ENCODE peak calls at places on chromosomes 12 and 14, in four cellular contexts. H, F, B and O are unnamed samples.

GRCh38 chr12:131415781-131416180 is 295.1 kb upstream of the SFSWAP start:
- DNase-seq in B (no peak), H (no peak), F (no peak), O (no peak)

GRCh38 chr14:101845896-101846295 is 84.4 kb downstream of the PPP2R5C start:
- DNase-seq in H (no peak), B (no peak), F (no peak), O (no peak)

GRCh38 chr12:104055686-104056388 is 5.8 kb upstream of the GLT8D2 start:
- DNase-seq in F (peak), H (peak), B (no peak), O (no peak)

GRCh38 chr12:105393586-105393985 is 63.1 kb downstream of the C12orf75 start:
- DNase-seq in H (no peak), F (no peak), B (no peak), O (no peak)

GRCh38 chr14:90785474-90785873 is 30.8 kb downstream of the TTC7B start:
- DNase-seq in F (no peak), H (no peak), B (no peak), O (peak)

GRCh38 chr12:104718581-104718980 is 239.5 kb downstream of the SLC41A2 start:
- DNase-seq in F (no peak), H (peak), B (no peak), O (no peak)

GRCh38 chr12:57940052-57940914 is 1.1 kb upstream of the ATP23 start:
- DNase-seq in B (no peak), H (no peak), F (no peak), O (no peak)

GRCh38 chr12:19130224-19131019 is 889 bp downstream of the PLEKHA5 start:
- DNase-seq in H (peak), B (peak), F (no peak), O (peak)

GRCh38 chr12:13000935-13001724 is 1.1 kb upstream of the HEBP1 start:
- DNase-seq in B (peak), F (no peak), H (peak), O (peak)

GRCh38 chr12:14995583-14996425 is 23.0 kb downstream of the PDE6H start:
- DNase-seq in H (peak), F (peak), B (no peak), O (no peak)

GRCh38 chr12:50659690-50660424 is 104.0 kb upstream of the ATF1 start:
- DNase-seq in B (no peak), H (no peak), F (no peak), O (no peak)

GRCh38 chr12:95173392-95174251 is 43.6 kb downstream of the FGD6 start:
- DNase-seq in B (no peak), F (no peak), H (peak), O (peak)

GRCh38 chr12:12624479-12625120 is 12.9 kb downstream of the CREBL2 start:
- DNase-seq in H (no peak), F (no peak), B (no peak), O (no peak)

GRCh38 chr12:62466596-62467411 is at the start of gene MON2:
- DNase-seq in H (peak), F (peak), B (peak), O (peak)

GRCh38 chr12:104747956-104748355 is 210.1 kb downstream of the SLC41A2 start:
- DNase-seq in B (no peak), F (no peak), H (no peak), O (no peak)

GRCh38 chr14:51860836-51861583 is 598 bp downstream of the GNG2 start:
- DNase-seq in H (peak), F (no peak), B (no peak), O (no peak)

GRCh38 chr14:73426877-73427276 is 31.5 kb downstream of the NUMB start:
- DNase-seq in H (no peak), B (no peak), F (no peak), O (no peak)

GRCh38 chr12:103801709-103802585 is 39.1 kb downstream of the NT5DC3 start:
- DNase-seq in B (no peak), F (no peak), H (no peak), O (no peak)

GRCh38 chr12:49296836-49297694 is 2.1 kb downstream of the PRPH start:
- DNase-seq in F (no peak), B (no peak), H (peak), O (no peak)

GRCh38 chr14:95157987-95158712 is 821 bp upstream of the DICER1 start:
- DNase-seq in H (no peak), F (no peak), B (no peak), O (no peak)

GRCh38 chr12:48119834-48120195 is 651 bp downstream of the PFKM start:
- DNase-seq in H (no peak), B (no peak), F (no peak), O (no peak)

GRCh38 chr12:98828802-98829600 is 183.9 kb downstream of the APAF1 start:
- DNase-seq in F (no peak), H (no peak), B (no peak), O (no peak)

GRCh38 chr14:38210587-38211257 is 3.0 kb downstream of the SSTR1 start:
- DNase-seq in H (no peak), F (no peak), B (no peak), O (peak)

GRCh38 chr14:32934891-32935633 is 3.6 kb upstream of the NPAS3 start:
- DNase-seq in F (no peak), B (no peak), H (peak), O (no peak)

GRCh38 chr12:102479984-102480383 is 379 bp downstream of the IGF1 start:
- DNase-seq in F (no peak), B (no peak), H (no peak), O (no peak)

GRCh38 chr12:24754690-24755638 is 193.9 kb downstream of the BCAT1 start:
- DNase-seq in F (no peak), B (no peak), H (no peak), O (no peak)

GRCh38 chr12:96719671-96720362 is 187.2 kb upstream of the NEDD1 start:
- DNase-seq in B (no peak), H (peak), F (peak), O (no peak)

GRCh38 chr12:117749431-117749830 is 219.4 kb downstream of the KSR2 start:
- DNase-seq in B (no peak), F (no peak), H (no peak), O (no peak)

GRCh38 chr12:114355389-114356088 is 50.4 kb downstream of the TBX5 start:
- DNase-seq in H (no peak), B (no peak), F (no peak), O (no peak)

GRCh38 chr14:90960818-90961217 is 99.6 kb downstream of the RPS6KA5 start:
- DNase-seq in B (no peak), F (no peak), H (no peak), O (no peak)